ENCODE peak calls at places on chromosome X, in nine cellular contexts. G is breast epithelium, Z is body of pancreas, L is SK-N-SH, P is astrocyte of the spinal cord, K is HCT116, C is mucosa of descending colon, W is prostate gland, R is heart left ventricle. Q is an unnamed sample.

GRCh38 chrX:106177106-106177981 is 9.2 kb downstream of the PWWP3B start:
- DNase-seq in K (no peak), P (peak; percentile 77), G (no peak), Z (peak; percentile 44), L (no peak), W (peak; percentile 4), R (peak; percentile 77), C (no peak), Q (no peak)

GRCh38 chrX:14529288-14529989 is at the start of gene GLRA2:
- DNase-seq in L (no peak), Z (no peak), K (no peak), R (no peak), P (peak; percentile 25), G (no peak), C (no peak), W (no peak), Q (peak; percentile 27)

GRCh38 chrX:130055103-130055502 is 55.2 kb downstream of the ELF4 start:
- DNase-seq in Z (no peak), K (no peak), W (no peak), R (peak; percentile 37), G (no peak), P (peak; percentile 50), C (no peak), L (no peak), Q (no peak)

GRCh38 chrX:65744965-65745364 is 77.5 kb downstream of the MSN start:
- DNase-seq in G (no peak), K (no peak), R (no peak), W (no peak), C (no peak), Z (no peak), L (no peak), P (no peak), Q (no peak)

GRCh38 chrX:153190384-153190783 is 11.3 kb downstream of the MAGEA1 start:
- DNase-seq in K (no peak), C (no peak), G (no peak), P (no peak), R (no peak), L (no peak), W (no peak), Z (no peak), Q (no peak)

GRCh38 chrX:96685205-96686099 is 810 bp downstream of the DIAPH2 start:
- DNase-seq in G (no peak), L (peak; percentile 39), K (no peak), C (peak; percentile 66), R (peak; percentile 31), P (peak; percentile 45), Z (peak; percentile 21), W (peak; percentile 3), Q (peak; percentile 90)

GRCh38 chrX:53280703-53281320 is 572 bp downstream of the IQSEC2 start:
- DNase-seq in L (no peak), W (no peak), K (no peak), Z (no peak), G (no peak), C (no peak), R (peak; percentile 82), P (peak; percentile 36), Q (no peak)

GRCh38 chrX:57177070-57177469 is 39.9 kb upstream of the SPIN2A start:
- DNase-seq in K (no peak), G (no peak), L (no peak), W (no peak), C (no peak), Z (no peak), P (no peak), R (no peak), Q (no peak)

GRCh38 chrX:113959912-113960626 is 623.8 kb upstream of the HTR2C start:
- DNase-seq in C (no peak), K (no peak), P (no peak), Z (no peak), W (no peak), G (no peak), L (no peak), R (no peak), Q (no peak)

GRCh38 chrX:153351981-153352380 is 18.0 kb downstream of the ZNF275 start:
- DNase-seq in P (no peak), Z (no peak), W (no peak), L (no peak), G (no peak), R (no peak), K (no peak), C (no peak), Q (no peak)

GRCh38 chrX:133995759-133996158 is 10.4 kb upstream of the GPC3 start:
- DNase-seq in R (no peak), P (no peak), G (no peak), L (no peak), Z (no peak), C (no peak), W (no peak), K (no peak), Q (no peak)

GRCh38 chrX:56797966-56798711 is 69.1 kb downstream of the NBDY start:
- DNase-seq in R (no peak), W (no peak), G (no peak), L (peak; percentile 40), C (no peak), P (no peak), K (no peak), Z (peak; percentile 16), Q (no peak)

DNA sequence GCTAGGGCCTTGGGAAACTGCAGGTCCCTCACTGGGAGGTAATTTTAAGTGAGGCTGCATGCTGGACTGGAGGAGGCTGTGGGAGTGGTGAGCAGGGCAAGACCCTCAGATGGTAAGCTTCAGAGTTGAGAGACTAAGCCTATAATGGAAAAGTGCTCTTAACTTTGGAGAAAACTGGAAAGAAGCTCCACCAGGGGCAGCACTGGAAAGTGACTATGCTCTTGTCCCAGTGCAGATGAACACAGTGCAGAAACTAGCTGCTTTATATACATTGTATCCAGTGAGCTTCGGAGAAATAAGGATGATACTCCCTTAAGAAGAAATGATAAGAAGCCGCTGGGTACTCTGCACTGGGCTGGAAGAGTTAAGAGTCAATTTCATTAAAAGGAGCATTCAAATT is 3.2 kb upstream of the MAGEB2 start:
- DNase-seq in C (no peak), K (no peak), L (no peak), G (no peak), Z (no peak), R (no peak), P (no peak), W (no peak), Q (no peak)
- TF ChIP-seq CTCF in C (no peak), K (no peak), L (peak; percentile 21), G (no peak), Z (no peak), R (no peak), P (no peak), W (no peak), Q (no peak)

GRCh38 chrX:40440841-40441240 is 139.9 kb upstream of the ATP6AP2 start:
- DNase-seq in G (no peak), P (no peak), Z (no peak), C (no peak), R (no peak), K (no peak), W (no peak), L (no peak), Q (no peak)
- H3K4me3 ChIP-seq in G (no peak overlapping the region), P (no peak overlapping the region), Z (no peak overlapping the region), C (no peak overlapping the region), R (no peak overlapping the region), K (no peak overlapping the region), W (no peak overlapping the region), L (no peak overlapping the region), Q (no peak overlapping the region)

GRCh38 chrX:120140293-120140981 is 18.0 kb upstream of the RHOXF2 start:
- DNase-seq in P (no peak), G (no peak), R (no peak), W (no peak), K (no peak), C (no peak), Z (peak; percentile 46), L (no peak), Q (no peak)

GRCh38 chrX:120136128-120136527 is 20.4 kb upstream of the RHOXF1 start:
- DNase-seq in K (no peak), G (no peak), W (no peak), R (no peak), C (no peak), Z (no peak), P (no peak), L (no peak), Q (no peak)

GRCh38 chrX:120137439-120137838 is 21.0 kb upstream of the RHOXF2 start:
- DNase-seq in L (no peak), W (no peak), Z (no peak), P (no peak), K (no peak), R (no peak), C (no peak), G (no peak), Q (no peak)
- TF ChIP-seq CTCF in L (peak; percentile 27), W (no peak), Z (no peak), P (no peak), K (no peak), R (no peak), C (no peak), G (no peak), Q (no peak)

GRCh38 chrX:154374361-154375155 is at the start of gene FLNA:
- DNase-seq in G (no peak), K (no peak), C (peak; percentile 64), W (no peak), L (peak; percentile 61), Z (peak; percentile 62), R (peak; percentile 70), P (no peak), Q (peak; percentile 37)
- H3K4me3 ChIP-seq in G (peak within 1 kb of the TSS; percentile 38), K (peak within 1 kb of the TSS; percentile 56), C (no peak within 1 kb of the TSS), W (peak within 1 kb of the TSS; percentile 27), L (peak within 1 kb of the TSS; percentile 57), Z (no peak within 1 kb of the TSS), R (peak within 1 kb of the TSS; percentile 81), P (peak within 1 kb of the TSS; percentile 55), Q (no peak within 1 kb of the TSS)

DNA sequence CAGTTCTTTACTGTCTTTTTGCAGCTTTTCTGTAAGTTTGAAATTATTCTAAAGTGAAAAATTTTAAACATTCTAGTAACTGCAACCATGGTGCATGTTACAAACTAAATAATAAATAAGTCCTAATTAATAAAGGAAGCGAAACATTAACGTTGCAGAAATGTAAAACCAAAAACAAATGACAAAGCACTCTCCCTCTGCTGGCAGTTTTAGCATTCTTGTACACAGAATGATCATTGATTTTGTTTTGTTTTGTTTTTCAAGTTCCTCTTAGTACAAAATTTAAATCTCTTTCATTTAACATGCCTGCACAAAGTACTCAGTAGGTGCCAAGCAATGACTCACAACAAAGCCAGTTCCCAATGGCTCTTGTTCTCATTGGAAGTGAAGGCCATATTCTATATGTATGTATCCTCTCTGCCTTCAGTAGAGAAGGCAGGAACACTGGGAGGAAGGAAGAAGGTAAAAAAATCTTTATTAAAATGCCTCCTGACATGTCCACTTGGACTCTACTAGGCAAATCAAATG is 13.7 kb upstream of the TMSB4X start:
- DNase-seq in R (no peak), C (no peak), W (no peak), G (no peak), K (no peak), Z (no peak), L (no peak), P (no peak), Q (no peak)
- TF ChIP-seq CTCF in R (no peak), C (no peak), W (no peak), G (no peak), K (no peak), Z (no peak), L (peak; percentile 27), P (no peak), Q (no peak)

Q was measured in NB4.